ENCODE peak calls at places on chromosomes 13 and 19, in seven cellular contexts. One of them, this sample, is unnamed.

GRCh38 chr13:108342369-108343289 is 73.1 kb downstream of the TNFSF13B start:
- DNase-seq in PC-3: peak
- DNase-seq in foreskin fibroblast: peak
- DNase-seq in CD8-positive, alpha-beta T cell: no peak
- DNase-seq in ascending aorta: no peak
- DNase-seq in gastrocnemius medialis: no peak
- DNase-seq in fibroblast of mammary gland: peak
- DNase-seq in this sample: no peak

GRCh38 chr13:87736849-87737400 is 65.8 kb downstream of the SLITRK5 start:
- DNase-seq in PC-3: no peak
- DNase-seq in foreskin fibroblast: no peak
- DNase-seq in CD8-positive, alpha-beta T cell: no peak
- DNase-seq in ascending aorta: no peak
- DNase-seq in gastrocnemius medialis: no peak
- DNase-seq in fibroblast of mammary gland: no peak
- DNase-seq in this sample: no peak

GRCh38 chr13:41587490-41587889 is 130.1 kb downstream of the RGCC start:
- DNase-seq in PC-3: no peak
- DNase-seq in foreskin fibroblast: no peak
- DNase-seq in CD8-positive, alpha-beta T cell: peak
- DNase-seq in ascending aorta: no peak
- DNase-seq in gastrocnemius medialis: no peak
- DNase-seq in fibroblast of mammary gland: no peak
- DNase-seq in this sample: no peak

GRCh38 chr19:5504115-5504514 is 48.9 kb downstream of the ZNRF4 start:
- DNase-seq in PC-3: peak
- DNase-seq in foreskin fibroblast: no peak
- DNase-seq in CD8-positive, alpha-beta T cell: no peak
- DNase-seq in ascending aorta: no peak
- DNase-seq in gastrocnemius medialis: no peak
- DNase-seq in fibroblast of mammary gland: no peak
- DNase-seq in this sample: no peak

GRCh38 chr13:30806784-30807183 is 71.4 kb downstream of the ALOX5AP start:
- DNase-seq in PC-3: peak
- DNase-seq in foreskin fibroblast: peak
- DNase-seq in CD8-positive, alpha-beta T cell: no peak
- DNase-seq in ascending aorta: no peak
- DNase-seq in gastrocnemius medialis: no peak
- DNase-seq in fibroblast of mammary gland: peak
- DNase-seq in this sample: no peak

GRCh38 chr19:49331616-49332055 is 3.6 kb upstream of the CD37 start:
- DNase-seq in PC-3: peak
- DNase-seq in foreskin fibroblast: peak
- DNase-seq in CD8-positive, alpha-beta T cell: peak
- DNase-seq in ascending aorta: peak
- DNase-seq in gastrocnemius medialis: no peak
- DNase-seq in fibroblast of mammary gland: peak
- DNase-seq in this sample: peak

GRCh38 chr19:39194832-39195542 is 1.8 kb upstream of the NCCRP1 start:
- DNase-seq in PC-3: peak
- DNase-seq in foreskin fibroblast: no peak
- DNase-seq in CD8-positive, alpha-beta T cell: no peak
- DNase-seq in ascending aorta: no peak
- DNase-seq in gastrocnemius medialis: no peak
- DNase-seq in fibroblast of mammary gland: no peak
- DNase-seq in this sample: no peak

GRCh38 chr13:73934215-73934623 is 200.0 kb downstream of the KLF12 start:
- DNase-seq in PC-3: peak
- DNase-seq in foreskin fibroblast: no peak
- DNase-seq in CD8-positive, alpha-beta T cell: no peak
- DNase-seq in ascending aorta: no peak
- DNase-seq in gastrocnemius medialis: no peak
- DNase-seq in fibroblast of mammary gland: no peak
- DNase-seq in this sample: no peak

GRCh38 chr13:51396352-51396751 is 56.5 kb downstream of the INTS6 start:
- DNase-seq in PC-3: no peak
- DNase-seq in foreskin fibroblast: peak
- DNase-seq in CD8-positive, alpha-beta T cell: no peak
- DNase-seq in ascending aorta: no peak
- DNase-seq in gastrocnemius medialis: no peak
- DNase-seq in fibroblast of mammary gland: peak
- DNase-seq in this sample: no peak

GRCh38 chr13:65856464-65856863 is 1373.7 kb downstream of the PCDH9 start:
- DNase-seq in PC-3: no peak
- DNase-seq in foreskin fibroblast: peak
- DNase-seq in CD8-positive, alpha-beta T cell: no peak
- DNase-seq in ascending aorta: no peak
- DNase-seq in gastrocnemius medialis: no peak
- DNase-seq in fibroblast of mammary gland: peak
- DNase-seq in this sample: no peak

GRCh38 chr19:39407644-39408391 is 1.2 kb downstream of the ZFP36 start:
- DNase-seq in PC-3: peak
- DNase-seq in foreskin fibroblast: peak
- DNase-seq in CD8-positive, alpha-beta T cell: peak
- DNase-seq in ascending aorta: peak
- DNase-seq in gastrocnemius medialis: peak
- DNase-seq in fibroblast of mammary gland: peak
- DNase-seq in this sample: no peak

GRCh38 chr13:40653558-40654318 is 12.7 kb downstream of the FOXO1 start:
- DNase-seq in PC-3: no peak
- DNase-seq in foreskin fibroblast: no peak
- DNase-seq in CD8-positive, alpha-beta T cell: no peak
- DNase-seq in ascending aorta: no peak
- DNase-seq in gastrocnemius medialis: no peak
- DNase-seq in fibroblast of mammary gland: no peak
- DNase-seq in this sample: no peak

GRCh38 chr13:108917581-108917980 is 288.2 kb downstream of the MYO16 start:
- DNase-seq in PC-3: peak
- DNase-seq in foreskin fibroblast: peak
- DNase-seq in CD8-positive, alpha-beta T cell: no peak
- DNase-seq in ascending aorta: no peak
- DNase-seq in gastrocnemius medialis: no peak
- DNase-seq in fibroblast of mammary gland: peak
- DNase-seq in this sample: no peak

GRCh38 chr13:30148171-30148754 is 159.1 kb downstream of the KATNAL1 start:
- DNase-seq in PC-3: no peak
- DNase-seq in foreskin fibroblast: no peak
- DNase-seq in CD8-positive, alpha-beta T cell: peak
- DNase-seq in ascending aorta: no peak
- DNase-seq in gastrocnemius medialis: no peak
- DNase-seq in fibroblast of mammary gland: no peak
- DNase-seq in this sample: no peak

GRCh38 chr19:46513461-46514236 is 18.0 kb upstream of the PNMA8B start:
- DNase-seq in PC-3: peak
- DNase-seq in foreskin fibroblast: peak
- DNase-seq in CD8-positive, alpha-beta T cell: peak
- DNase-seq in ascending aorta: peak
- DNase-seq in gastrocnemius medialis: peak
- DNase-seq in fibroblast of mammary gland: peak
- DNase-seq in this sample: no peak

GRCh38 chr13:51632643-51633357 is 48.5 kb downstream of the WDFY2 start:
- DNase-seq in PC-3: no peak
- DNase-seq in foreskin fibroblast: no peak
- DNase-seq in CD8-positive, alpha-beta T cell: no peak
- DNase-seq in ascending aorta: no peak
- DNase-seq in gastrocnemius medialis: no peak
- DNase-seq in fibroblast of mammary gland: no peak
- DNase-seq in this sample: no peak

GRCh38 chr13:53045110-53045509 is 16.5 kb downstream of the OLFM4 start:
- DNase-seq in PC-3: no peak
- DNase-seq in foreskin fibroblast: no peak
- DNase-seq in CD8-positive, alpha-beta T cell: no peak
- DNase-seq in ascending aorta: no peak
- DNase-seq in gastrocnemius medialis: no peak
- DNase-seq in fibroblast of mammary gland: no peak
- DNase-seq in this sample: peak

GRCh38 chr13:78816592-78816991 is 157.6 kb upstream of the OBI1 start:
- DNase-seq in PC-3: no peak
- DNase-seq in foreskin fibroblast: no peak
- DNase-seq in CD8-positive, alpha-beta T cell: no peak
- DNase-seq in ascending aorta: no peak
- DNase-seq in gastrocnemius medialis: no peak
- DNase-seq in fibroblast of mammary gland: no peak
- DNase-seq in this sample: no peak

GRCh38 chr19:36136975-36137686 is 2.7 kb upstream of the CAPNS1 start:
- DNase-seq in PC-3: peak
- DNase-seq in foreskin fibroblast: peak
- DNase-seq in CD8-positive, alpha-beta T cell: no peak
- DNase-seq in ascending aorta: peak
- DNase-seq in gastrocnemius medialis: peak
- DNase-seq in fibroblast of mammary gland: peak
- DNase-seq in this sample: peak

GRCh38 chr13:97307882-97308624 is 85.9 kb downstream of the MBNL2 start:
- DNase-seq in PC-3: peak
- DNase-seq in foreskin fibroblast: peak
- DNase-seq in CD8-positive, alpha-beta T cell: no peak
- DNase-seq in ascending aorta: no peak
- DNase-seq in gastrocnemius medialis: no peak
- DNase-seq in fibroblast of mammary gland: peak
- DNase-seq in this sample: no peak

GRCh38 chr19:34075661-34076091 is 96.6 kb upstream of the LSM14A start:
- DNase-seq in PC-3: peak
- DNase-seq in foreskin fibroblast: peak
- DNase-seq in CD8-positive, alpha-beta T cell: no peak
- DNase-seq in ascending aorta: no peak
- DNase-seq in gastrocnemius medialis: no peak
- DNase-seq in fibroblast of mammary gland: no peak
- DNase-seq in this sample: no peak

GRCh38 chr19:33740811-33741396 is 55.8 kb upstream of the KCTD15 start:
- DNase-seq in PC-3: peak
- DNase-seq in foreskin fibroblast: peak
- DNase-seq in CD8-positive, alpha-beta T cell: no peak
- DNase-seq in ascending aorta: no peak
- DNase-seq in gastrocnemius medialis: no peak
- DNase-seq in fibroblast of mammary gland: peak
- DNase-seq in this sample: peak

GRCh38 chr13:22102237-22102636 is 431.4 kb downstream of the FGF9 start:
- DNase-seq in PC-3: no peak
- DNase-seq in foreskin fibroblast: no peak
- DNase-seq in CD8-positive, alpha-beta T cell: no peak
- DNase-seq in ascending aorta: no peak
- DNase-seq in gastrocnemius medialis: no peak
- DNase-seq in fibroblast of mammary gland: no peak
- DNase-seq in this sample: no peak

DNA sequence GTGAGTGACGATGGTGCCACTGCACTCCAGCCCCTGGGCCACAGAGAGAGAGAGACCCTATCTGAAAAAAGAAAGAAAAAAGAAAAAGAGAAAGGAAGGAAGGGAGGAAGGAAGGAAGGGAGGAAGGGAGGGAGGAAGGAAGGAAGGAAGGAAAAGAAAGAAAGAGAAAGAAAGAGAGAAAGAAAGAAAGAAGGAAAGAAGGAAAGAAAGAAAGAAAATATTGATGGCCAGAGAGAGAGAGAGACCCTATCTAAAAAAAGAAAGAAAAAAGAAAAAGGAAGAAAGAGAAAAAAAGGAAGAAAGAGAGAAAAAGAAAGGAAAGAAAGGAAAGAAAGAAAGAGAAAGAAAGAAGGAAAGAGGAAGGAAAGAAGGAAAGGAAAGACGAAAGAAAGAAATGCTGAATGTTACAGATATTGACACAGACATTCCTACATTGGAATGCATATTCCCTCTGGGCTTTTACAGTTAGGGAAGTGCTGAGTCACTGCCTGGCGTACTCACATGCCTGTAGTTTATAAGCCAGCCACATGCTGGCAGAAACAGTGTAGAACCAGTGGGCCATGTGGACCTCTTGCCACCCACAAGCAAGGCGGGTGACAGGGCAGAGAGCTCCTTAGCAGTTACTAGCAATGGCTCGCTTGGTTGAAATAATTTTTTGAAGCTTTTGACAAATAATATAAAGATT is 34.6 kb upstream of the SLC46A3 start:
- DNase-seq in PC-3: peak
- DNase-seq in foreskin fibroblast: peak
- DNase-seq in CD8-positive, alpha-beta T cell: no peak
- DNase-seq in ascending aorta: peak
- DNase-seq in gastrocnemius medialis: no peak
- DNase-seq in fibroblast of mammary gland: peak
- DNase-seq in this sample: peak
- TF ChIP-seq CTCF in PC-3: no peak
- TF ChIP-seq CTCF in foreskin fibroblast: no peak
- TF ChIP-seq CTCF in CD8-positive, alpha-beta T cell: no peak
- TF ChIP-seq CTCF in ascending aorta: peak
- TF ChIP-seq CTCF in gastrocnemius medialis: no peak
- TF ChIP-seq CTCF in fibroblast of mammary gland: no peak
- TF ChIP-seq CTCF in this sample: no peak

DNA sequence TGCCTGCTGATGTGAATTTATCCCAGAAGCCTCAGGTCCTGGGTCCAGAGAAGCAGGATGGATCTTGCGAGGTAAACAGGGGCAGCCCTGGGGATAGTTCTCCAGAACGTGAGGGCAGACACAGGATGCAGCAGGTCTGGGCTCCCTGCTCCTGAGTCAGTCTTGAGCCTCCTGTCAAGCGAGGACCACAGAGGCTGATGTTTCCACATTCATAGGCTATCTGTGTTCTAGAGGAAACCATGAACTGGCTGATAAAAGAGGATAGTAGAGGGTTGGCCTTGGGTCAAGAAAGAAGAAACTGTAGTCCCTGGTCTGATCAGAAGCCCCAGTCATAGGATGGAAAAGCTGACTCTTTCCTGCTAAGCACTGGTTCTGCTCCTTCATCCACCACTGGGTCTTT is 2.2 kb downstream of the ZNF175 start:
- DNase-seq in PC-3: peak
- DNase-seq in foreskin fibroblast: no peak
- DNase-seq in CD8-positive, alpha-beta T cell: no peak
- DNase-seq in ascending aorta: no peak
- DNase-seq in gastrocnemius medialis: no peak
- DNase-seq in fibroblast of mammary gland: peak
- DNase-seq in this sample: no peak
- H3K4me3 ChIP-seq in PC-3: peak
- H3K4me3 ChIP-seq in foreskin fibroblast: peak
- H3K4me3 ChIP-seq in CD8-positive, alpha-beta T cell: no peak
- H3K4me3 ChIP-seq in ascending aorta: no peak
- H3K4me3 ChIP-seq in gastrocnemius medialis: no peak
- H3K4me3 ChIP-seq in fibroblast of mammary gland: peak
- H3K4me3 ChIP-seq in this sample: no peak

DNA sequence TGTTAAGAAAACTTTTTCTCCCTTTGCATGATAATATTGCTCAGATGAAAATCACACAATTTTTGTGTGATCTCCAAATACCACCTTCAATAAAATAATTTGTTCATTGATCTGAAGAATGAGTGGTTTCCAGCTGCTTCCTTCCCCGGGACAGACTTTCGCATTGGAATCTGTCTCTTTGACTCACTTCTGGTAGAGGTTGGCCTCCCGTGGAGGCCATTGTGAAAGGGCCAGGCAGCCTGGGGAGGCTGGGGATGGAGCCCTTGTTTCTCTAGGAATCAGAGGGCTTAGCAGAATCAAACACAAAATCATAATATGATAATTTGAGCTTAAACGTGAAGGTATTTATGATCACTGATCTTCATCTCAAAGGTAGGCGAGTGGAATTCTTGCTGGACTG is 135.0 kb upstream of the ZNF536 start:
- DNase-seq in PC-3: no peak
- DNase-seq in foreskin fibroblast: no peak
- DNase-seq in CD8-positive, alpha-beta T cell: no peak
- DNase-seq in ascending aorta: no peak
- DNase-seq in gastrocnemius medialis: no peak
- DNase-seq in fibroblast of mammary gland: no peak
- DNase-seq in this sample: no peak
- TF ChIP-seq CTCF in PC-3: no peak
- TF ChIP-seq CTCF in foreskin fibroblast: no peak
- TF ChIP-seq CTCF in CD8-positive, alpha-beta T cell: no peak
- TF ChIP-seq CTCF in ascending aorta: no peak
- TF ChIP-seq CTCF in gastrocnemius medialis: no peak
- TF ChIP-seq CTCF in fibroblast of mammary gland: no peak
- TF ChIP-seq CTCF in this sample: no peak

GRCh38 chr19:23415561-23416191 is 20.4 kb upstream of the ZNF91 start:
- DNase-seq in PC-3: no peak
- DNase-seq in foreskin fibroblast: peak
- DNase-seq in CD8-positive, alpha-beta T cell: no peak
- DNase-seq in ascending aorta: no peak
- DNase-seq in gastrocnemius medialis: no peak
- DNase-seq in fibroblast of mammary gland: no peak
- DNase-seq in this sample: no peak
- H3K4me3 ChIP-seq in PC-3: no peak
- H3K4me3 ChIP-seq in foreskin fibroblast: peak
- H3K4me3 ChIP-seq in CD8-positive, alpha-beta T cell: peak
- H3K4me3 ChIP-seq in ascending aorta: peak
- H3K4me3 ChIP-seq in gastrocnemius medialis: peak
- H3K4me3 ChIP-seq in fibroblast of mammary gland: no peak
- H3K4me3 ChIP-seq in this sample: no peak